ENCODE peak calls at places on chromosomes 12 and 14, in five cellular contexts. A, G, I, H and N are unnamed samples.

GRCh38 chr12:82672811-82673495 is 13.8 kb upstream of the TMTC2 start:
- DNase-seq in A (no peak), G (no peak), I (no peak), H (no peak), N (no peak)

GRCh38 chr12:110778801-110779577 is 36.3 kb upstream of the PPP1CC start:
- DNase-seq in I (no peak), A (no peak), H (no peak), G (no peak), N (peak)

GRCh38 chr12:75705749-75706719 is 194.6 kb upstream of the KRR1 start:
- DNase-seq in G (peak), A (no peak), H (no peak), I (no peak), N (no peak)

GRCh38 chr12:1325666-1326065 is 268.7 kb downstream of the FBXL14 start:
- DNase-seq in G (no peak), A (no peak), I (no peak), H (no peak), N (no peak)

GRCh38 chr12:42704810-42705401 is 115.4 kb upstream of the PRICKLE1 start:
- DNase-seq in A (no peak), I (no peak), H (no peak), G (no peak), N (no peak)

GRCh38 chr12:103632554-103633216 is 45.6 kb downstream of the STAB2 start:
- DNase-seq in G (peak), H (peak), I (peak), A (peak), N (peak)

GRCh38 chr12:3641428-3641883 is 111.5 kb downstream of the CRACR2A start:
- DNase-seq in G (no peak), I (no peak), A (no peak), H (no peak), N (no peak)

GRCh38 chr14:35385042-35385839 is 19.3 kb downstream of the NFKBIA start:
- DNase-seq in H (no peak), G (peak), A (peak), I (peak), N (no peak)

GRCh38 chr12:32611986-32612385 is 67.1 kb upstream of the DNM1L start:
- DNase-seq in G (no peak), A (no peak), H (no peak), I (no peak), N (no peak)

GRCh38 chr12:67077617-67078016 is 191.5 kb upstream of the CAND1 start:
- DNase-seq in H (no peak), G (no peak), A (no peak), I (no peak), N (no peak)

GRCh38 chr12:96343347-96343954 is 56.8 kb downstream of the CDK17 start:
- DNase-seq in I (no peak), G (no peak), H (no peak), A (no peak), N (no peak)

GRCh38 chr14:85744573-85744972 is 214.6 kb downstream of the FLRT2 start:
- DNase-seq in I (no peak), A (no peak), H (no peak), G (no peak), N (no peak)

GRCh38 chr12:2960432-2960956 is 1.3 kb downstream of the TEAD4 start:
- DNase-seq in G (no peak), H (no peak), I (peak), A (peak), N (peak)

GRCh38 chr12:74242088-74242487 is 295.5 kb upstream of the ATXN7L3B start:
- DNase-seq in A (no peak), I (no peak), G (no peak), H (no peak), N (no peak)

GRCh38 chr12:68267892-68268396 is 14.5 kb upstream of the IL22 start:
- DNase-seq in G (no peak), I (no peak), H (no peak), A (no peak), N (peak)

GRCh38 chr12:104779134-104779533 is 179.0 kb downstream of the SLC41A2 start:
- DNase-seq in I (no peak), A (no peak), G (no peak), H (no peak), N (no peak)

GRCh38 chr14:62062645-62063044 is 300.4 kb downstream of the SNAPC1 start:
- DNase-seq in I (no peak), H (no peak), G (no peak), A (no peak), N (no peak)

GRCh38 chr12:40946612-40947194 is 241.4 kb upstream of the PDZRN4 start:
- DNase-seq in A (peak), G (no peak), I (peak), H (peak), N (no peak)

GRCh38 chr12:107287436-107288413 is 194.4 kb upstream of the CRY1 start:
- DNase-seq in H (no peak), G (no peak), I (no peak), A (no peak), N (peak)

GRCh38 chr12:130526813-130527212 is 189.1 kb downstream of the PIWIL1 start:
- DNase-seq in H (peak), A (peak), G (no peak), I (peak), N (peak)

GRCh38 chr12:110741795-110742717 is 635 bp downstream of the PPP1CC start:
- DNase-seq in G (peak), A (no peak), I (peak), H (peak), N (peak)

GRCh38 chr14:54976316-54976715 is 50.6 kb downstream of the WDHD1 start:
- DNase-seq in I (no peak), H (no peak), G (no peak), A (no peak), N (no peak)

GRCh38 chr12:107759410-107759809 is 1.5 kb downstream of the PRDM4 start:
- DNase-seq in I (peak), G (no peak), A (peak), H (no peak), N (peak)

GRCh38 chr14:87233806-87234384 is 759.1 kb downstream of the GALC start:
- DNase-seq in H (no peak), I (no peak), G (no peak), A (no peak), N (no peak)

GRCh38 chr12:15757553-15758255 is 31.5 kb downstream of the EPS8 start:
- DNase-seq in I (no peak), A (peak), H (no peak), G (no peak), N (peak)

GRCh38 chr12:49030714-49031572 is 12.4 kb upstream of the PRKAG1 start:
- DNase-seq in G (peak), I (no peak), A (no peak), H (no peak), N (no peak)

GRCh38 chr12:29133141-29133540 is 15.9 kb upstream of the FAR2 start:
- DNase-seq in G (no peak), A (no peak), H (no peak), I (no peak), N (no peak)

GRCh38 chr14:75267141-75267601 is 11.5 kb upstream of the FOS start:
- DNase-seq in A (no peak), I (no peak), G (no peak), H (peak), N (no peak)

GRCh38 chr12:30753233-30753632 is 1.5 kb downstream of the CAPRIN2 start:
- DNase-seq in I (peak), G (no peak), H (peak), A (peak), N (peak)

GRCh38 chr14:65290830-65291229 is 121.7 kb upstream of the FUT8 start:
- DNase-seq in H (no peak), G (no peak), I (no peak), A (no peak), N (peak)

GRCh38 chr12:118187746-118188390 is 51.9 kb downstream of the PEBP1 start:
- DNase-seq in I (no peak), A (no peak), H (no peak), G (no peak), N (no peak)

GRCh38 chr12:116436561-116437249 is 122.5 kb upstream of the MAP1LC3B2 start:
- DNase-seq in G (no peak), I (no peak), H (no peak), A (no peak), N (no peak)

GRCh38 chr14:99451234-99451633 is 29.4 kb downstream of the SETD3 start:
- DNase-seq in A (no peak), H (no peak), G (no peak), I (no peak), N (no peak)

DNA sequence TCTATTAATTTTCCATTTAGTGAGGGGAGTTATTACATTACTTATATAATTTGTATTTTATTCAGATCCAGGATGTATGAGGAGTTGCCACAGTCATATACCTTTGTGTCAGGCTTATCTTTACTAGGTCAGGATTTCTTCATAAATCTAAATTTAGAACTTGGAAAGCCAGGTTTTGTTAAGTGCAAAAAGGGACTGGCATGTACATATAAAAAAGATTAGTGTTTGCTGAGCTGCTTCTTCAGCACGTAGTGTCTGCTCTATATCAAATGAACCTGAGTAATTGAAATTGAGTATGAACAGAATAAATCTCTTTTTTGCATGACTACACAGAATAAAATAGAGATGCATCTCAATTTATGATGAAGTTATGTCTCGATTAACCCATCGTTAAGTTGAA is 157.4 kb downstream of the NUBPL start:
- DNase-seq in A (no peak), H (no peak), I (no peak), G (no peak), N (no peak)
- TF ChIP-seq CTCF in A (no peak), H (no peak), I (no peak), G (no peak), N (no peak)

DNA sequence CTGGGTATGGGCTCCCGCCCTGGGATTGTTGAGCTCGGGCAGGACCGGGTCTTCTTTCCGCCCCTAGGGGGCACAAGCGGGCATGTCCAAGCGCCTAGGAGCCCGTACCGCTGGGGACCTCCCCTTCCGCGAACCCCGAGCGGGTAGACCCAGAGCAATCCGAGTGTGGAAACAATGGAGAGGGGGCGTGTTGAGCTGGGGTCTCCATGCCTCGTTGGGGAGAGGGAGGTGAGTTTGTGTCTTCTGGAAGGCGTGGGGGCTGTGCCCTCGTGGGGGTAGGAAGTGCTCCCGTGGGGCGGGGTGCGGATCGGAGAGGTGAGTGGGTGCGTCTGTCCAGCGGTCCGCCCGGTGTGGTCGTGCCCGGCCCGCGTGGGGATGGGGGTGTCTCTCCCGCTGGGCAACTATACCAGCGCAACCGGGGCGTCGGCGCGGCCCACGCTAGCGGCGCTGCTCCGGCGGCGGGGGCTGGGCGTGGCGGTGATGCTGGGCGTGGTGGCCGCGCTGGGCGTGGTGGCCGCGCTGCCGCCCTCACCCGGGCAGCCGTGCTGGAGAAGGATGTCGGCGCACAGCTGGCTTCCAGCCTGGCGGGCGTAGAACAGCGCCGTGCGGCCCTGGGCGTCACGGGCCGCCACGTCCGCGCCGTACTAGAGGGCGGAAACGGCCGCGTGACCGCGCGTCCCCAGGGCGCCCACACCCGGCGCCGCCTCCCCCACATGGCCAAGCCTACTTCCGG is 12.2 kb downstream of the AGAP2 start:
- DNase-seq in I (peak), H (peak), A (peak), G (peak), N (peak)
- TF ChIP-seq CTCF in I (peak), H (peak), A (peak), G (peak), N (peak)

DNA sequence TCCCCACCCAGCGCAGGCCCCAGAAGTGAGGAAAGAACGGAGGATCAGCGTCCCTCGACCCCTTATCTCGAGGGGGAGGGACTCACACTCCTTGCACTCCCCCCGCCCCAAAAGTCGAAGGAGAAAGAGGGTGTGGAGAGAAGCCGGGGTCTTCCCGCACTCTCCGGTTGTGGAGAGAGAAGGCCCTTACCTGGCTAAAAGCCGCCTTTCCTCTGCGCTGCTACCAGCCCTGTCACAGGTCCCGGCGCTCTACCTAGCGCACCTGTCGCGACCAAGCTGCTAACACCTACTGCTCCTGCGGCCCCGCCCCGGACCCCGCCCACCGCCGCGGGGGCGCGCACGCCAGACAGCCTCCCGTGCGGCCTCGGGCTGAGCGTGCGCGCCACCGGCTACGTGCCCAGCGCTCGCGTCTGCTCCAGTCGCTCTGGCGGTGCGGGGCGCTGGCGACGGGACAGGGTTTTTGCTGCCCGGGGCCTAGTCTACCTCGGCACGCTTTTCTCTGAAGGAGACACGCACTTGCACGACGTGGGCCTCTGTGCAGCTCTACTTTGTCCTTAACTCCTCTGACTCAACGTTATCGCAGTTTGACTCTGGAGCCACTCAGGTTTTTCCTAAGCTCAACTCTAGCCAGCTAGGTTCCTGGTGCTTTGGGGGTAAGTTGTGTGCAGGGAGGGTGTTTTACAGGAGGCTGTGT is at the start of gene LIMA1:
- DNase-seq in G (peak), A (peak), I (peak), H (peak), N (peak)
- TF ChIP-seq CTCF in G (peak), A (no peak), I (no peak), H (no peak), N (peak)

GRCh38 chr12:26122681-26123481 is 2.0 kb downstream of the BHLHE41 start:
- DNase-seq in H (peak), G (peak), I (peak), A (peak), N (peak)
- TF ChIP-seq CTCF in H (peak), G (no peak), I (peak), A (peak), N (no peak)

GRCh38 chr14:93114713-93115068 is 1.0 kb downstream of the ITPK1 start:
- DNase-seq in G (peak), I (peak), A (no peak), H (peak), N (peak)
- TF ChIP-seq CTCF in G (no peak), I (no peak), A (no peak), H (no peak), N (no peak)

DNA sequence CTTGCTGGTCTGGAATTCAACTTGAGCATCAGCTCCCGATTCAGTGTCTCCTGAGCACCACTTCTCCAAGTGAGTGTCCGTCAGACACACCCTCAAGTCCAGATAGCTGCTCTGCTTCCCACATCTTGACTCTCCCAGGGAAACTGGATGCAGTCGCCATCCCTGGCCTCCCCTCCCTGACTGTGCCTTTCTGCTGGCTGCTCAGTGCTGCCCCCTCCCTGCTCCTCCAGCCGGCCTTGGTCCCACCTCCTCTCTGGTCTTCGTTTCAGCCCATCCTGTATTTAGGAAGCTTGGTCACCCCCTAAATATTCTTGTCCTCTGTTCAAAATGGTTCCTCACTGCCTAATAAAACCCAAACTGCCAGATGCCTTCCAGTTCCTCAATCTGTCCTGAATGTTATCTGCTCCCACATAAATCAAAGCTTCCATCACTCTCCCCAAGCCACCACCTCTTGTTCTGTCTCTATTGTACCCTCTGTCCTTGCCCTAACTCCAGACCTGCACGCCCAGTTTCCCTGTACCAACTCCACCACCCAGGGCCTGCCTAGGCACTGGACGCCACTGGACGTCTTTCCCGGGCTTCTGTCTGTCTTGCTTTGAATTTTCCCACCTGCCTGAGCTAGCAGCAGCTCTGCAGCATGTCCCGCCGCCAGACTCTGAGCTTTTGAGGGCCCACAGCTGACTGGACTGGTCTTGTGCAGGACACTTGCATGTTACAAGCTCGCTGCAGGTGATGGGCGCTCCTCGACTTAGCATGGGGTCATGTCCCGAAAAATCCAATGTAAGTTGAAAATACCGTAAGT is 33.8 kb downstream of the CCDC92 start:
- DNase-seq in I (peak), G (no peak), H (peak), A (peak), N (peak)
- TF ChIP-seq CTCF in I (peak), G (no peak), H (peak), A (peak), N (peak)

GRCh38 chr12:23502259-23502658 is 447.2 kb downstream of the SOX5 start:
- DNase-seq in H (no peak), I (no peak), A (no peak), G (no peak), N (no peak)

GRCh38 chr12:23503544-23503943 is 445.9 kb downstream of the SOX5 start:
- DNase-seq in G (no peak), H (peak), I (no peak), A (no peak), N (no peak)

GRCh38 chr12:23504641-23505399 is 444.6 kb downstream of the SOX5 start:
- DNase-seq in A (no peak), H (peak), I (no peak), G (no peak), N (no peak)

DNA sequence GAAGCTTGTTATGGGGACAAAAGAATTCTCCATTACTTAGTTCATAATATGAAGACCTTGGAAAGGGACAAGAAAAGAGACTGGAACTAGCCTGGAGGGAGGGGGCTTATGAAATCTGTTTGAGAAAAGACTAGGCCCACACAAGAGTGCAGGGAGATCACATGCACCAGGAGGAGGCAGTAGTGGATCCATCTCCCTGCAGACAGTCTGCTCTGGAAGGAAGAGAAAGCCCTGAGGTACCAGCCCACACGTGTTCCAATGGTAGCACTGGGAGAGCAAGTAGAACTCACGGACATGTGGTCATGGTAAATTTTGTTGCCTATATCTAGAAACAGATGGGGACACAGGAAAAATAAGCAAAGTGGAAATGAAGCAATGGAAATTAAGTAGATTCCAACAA is 445.4 kb downstream of the SOX5 start:
- DNase-seq in H (peak), G (no peak), I (no peak), A (no peak), N (no peak)
- TF ChIP-seq CTCF in H (peak), G (no peak), I (peak), A (no peak), N (no peak)

GRCh38 chr14:105947599-105947998 is 421.2 kb downstream of the TMEM121 start:
- DNase-seq in I (no peak), A (no peak), G (no peak), H (no peak), N (no peak)

GRCh38 chr14:105941226-105942166 is 415.1 kb downstream of the TMEM121 start:
- DNase-seq in H (no peak), I (no peak), G (no peak), A (no peak), N (no peak)

GRCh38 chr14:105944632-105945610 is 418.5 kb downstream of the TMEM121 start:
- DNase-seq in I (no peak), A (peak), G (peak), H (peak), N (peak)

GRCh38 chr14:105943973-105944602 is 417.7 kb downstream of the TMEM121 start:
- DNase-seq in I (no peak), G (no peak), A (no peak), H (no peak), N (no peak)

GRCh38 chr14:105945891-105946290 is 419.5 kb downstream of the TMEM121 start:
- DNase-seq in A (no peak), H (no peak), I (no peak), G (no peak), N (peak)
- TF ChIP-seq CTCF in A (peak), H (no peak), I (no peak), G (no peak), N (peak)